ENCODE peak calls at places on chromosomes 5 and 9, in four cellular contexts. T, O, V and P are unnamed samples.

GRCh38 chr5:177023247-177023703 is 779 bp downstream of the ZNF346 start:
- DNase-seq in T (peak; percentile 8), V (no peak), O (no peak), P (peak; percentile 20)

GRCh38 chr5:160649304-160649703 is 202.7 kb downstream of the ATP10B start:
- DNase-seq in O (no peak), T (no peak), V (peak; percentile 67), P (no peak)

GRCh38 chr5:139796061-139796806 is 626 bp downstream of the PSD2 start:
- DNase-seq in O (no peak), V (peak; percentile 75), T (no peak), P (no peak)

GRCh38 chr9:9299134-9299533 is 1313.7 kb downstream of the PTPRD start:
- DNase-seq in O (no peak), V (peak; percentile 16), T (no peak), P (no peak)

GRCh38 chr5:113338628-113339027 is 96.2 kb downstream of the TSSK1B start:
- DNase-seq in O (no peak), T (no peak), V (no peak), P (peak; percentile 82)

GRCh38 chr5:72434781-72435437 is 72.3 kb downstream of the ZNF366 start:
- DNase-seq in O (no peak), V (no peak), T (no peak), P (no peak)

GRCh38 chr5:147037517-147038205 is 159.1 kb upstream of the PPP2R2B start:
- DNase-seq in V (no peak), O (peak; percentile 41), T (peak; percentile 81), P (peak; percentile 56)

GRCh38 chr9:118522093-118523028 is 818.2 kb downstream of the TLR4 start:
- DNase-seq in O (peak; percentile 60), V (peak; percentile 84), T (peak; percentile 67), P (peak; percentile 61)

GRCh38 chr9:135275926-135276289 is 188.4 kb downstream of the OLFM1 start:
- DNase-seq in O (no peak), T (no peak), V (no peak), P (no peak)

GRCh38 chr9:133060417-133060841 is 1.4 kb upstream of the CEL start:
- DNase-seq in T (no peak), O (no peak), V (no peak), P (no peak)

GRCh38 chr9:19988281-19988680 is 199.4 kb upstream of the SLC24A2 start:
- DNase-seq in O (no peak), T (no peak), V (peak; percentile 81), P (no peak)

GRCh38 chr9:71121275-71122168 is at the start of gene TRPM3:
- DNase-seq in V (peak; percentile 91), O (no peak), T (no peak), P (no peak)

GRCh38 chr9:82252116-82252515 is 263.5 kb downstream of the SPATA31D1 start:
- DNase-seq in T (no peak), V (no peak), O (no peak), P (peak; percentile 55)

GRCh38 chr5:38670878-38671277 is 114.4 kb upstream of the LIFR start:
- DNase-seq in O (no peak), T (peak; percentile 61), V (no peak), P (peak; percentile 38)

DNA sequence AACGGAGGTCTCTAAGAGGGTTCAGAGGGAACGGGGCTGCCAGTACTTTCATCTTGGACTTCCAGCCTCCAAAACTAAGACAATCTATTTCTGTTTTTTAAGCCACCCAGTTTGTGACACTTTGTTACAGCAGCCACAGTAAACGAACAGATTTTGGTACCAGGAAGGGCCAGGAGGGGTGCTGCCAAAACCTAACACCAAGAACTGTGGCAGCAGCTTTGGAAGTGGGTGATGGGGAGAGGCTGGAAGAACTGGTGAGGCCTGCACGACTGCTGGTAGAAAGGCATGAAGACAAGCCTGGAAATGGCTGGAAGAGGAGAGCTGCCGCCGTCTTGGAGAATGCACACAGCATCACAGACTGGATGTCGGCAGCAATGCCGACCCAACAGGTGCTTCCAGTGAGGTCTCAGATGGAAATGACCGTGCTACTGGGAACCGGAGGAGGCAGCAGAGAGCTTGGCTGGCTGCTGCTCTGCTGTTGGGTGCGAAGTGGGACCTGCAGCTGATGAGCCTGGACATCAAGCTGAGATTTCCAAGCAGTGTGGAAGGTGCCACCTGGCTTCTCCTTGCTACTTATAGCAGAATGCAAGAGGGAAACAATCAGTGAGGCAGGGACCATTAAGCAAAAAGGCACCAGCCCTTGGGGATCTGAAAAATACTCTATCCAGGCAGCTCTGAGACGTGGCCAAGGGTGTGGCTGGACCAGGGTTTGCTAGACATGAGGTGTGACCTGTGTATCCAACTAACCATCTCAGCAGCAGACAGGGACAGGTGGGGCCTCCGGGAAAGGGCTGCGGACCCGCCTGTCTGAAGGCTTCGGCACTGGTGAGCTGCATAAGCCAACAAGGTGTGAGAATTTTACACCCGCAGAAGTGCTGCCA is 4.7 kb upstream of the TMEM210 start:
- DNase-seq in O (no peak), V (peak; percentile 57), T (peak; percentile 18), P (peak; percentile 16)
- TF ChIP-seq CTCF in O (peak; percentile 66), V (peak; percentile 43), T (peak; percentile 75), P (peak; percentile 65)

DNA sequence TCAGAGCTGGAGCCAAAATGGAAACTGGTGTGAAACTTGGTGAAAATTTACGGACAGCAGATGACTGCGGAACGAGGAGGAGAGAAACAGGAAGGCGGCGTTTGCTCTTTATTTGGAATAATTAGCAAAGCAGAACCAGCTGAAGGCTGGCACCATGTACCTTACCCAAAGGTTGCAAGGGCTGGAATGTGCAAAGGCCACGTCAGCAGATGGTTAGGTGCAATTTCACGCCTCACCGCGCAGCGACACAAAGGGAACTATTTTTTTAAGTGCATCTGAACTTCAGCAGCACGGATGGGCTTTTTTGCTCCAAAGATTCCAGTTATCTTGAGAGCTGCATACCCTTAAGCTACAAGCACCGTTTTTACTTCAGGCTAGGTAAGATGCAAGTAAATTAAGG is 127.3 kb downstream of the COL23A1 start:
- DNase-seq in O (no peak), V (no peak), T (no peak), P (no peak)
- H3K4me3 ChIP-seq in O (no peak overlapping the region), V (no peak overlapping the region), T (no peak overlapping the region), P (no peak overlapping the region)

GRCh38 chr5:159619826-159620225 is 289.5 kb upstream of the IL12B start:
- DNase-seq in V (no peak), O (no peak), T (no peak), P (no peak)

GRCh38 chr5:159610966-159611579 is 280.8 kb upstream of the IL12B start:
- DNase-seq in V (no peak), T (no peak), O (no peak), P (no peak)

GRCh38 chr5:159620853-159621540 is 290.7 kb upstream of the IL12B start:
- DNase-seq in O (no peak), V (no peak), T (no peak), P (no peak)

GRCh38 chr5:159616967-159617366 is 286.7 kb upstream of the IL12B start:
- DNase-seq in O (peak; percentile 31), V (no peak), T (peak; percentile 54), P (peak; percentile 59)
- TF ChIP-seq CTCF in O (no peak), V (no peak), T (no peak), P (no peak)

GRCh38 chr9:128923493-128923883 is 2.7 kb downstream of the PHYHD1 start:
- DNase-seq in O (no peak), T (no peak), V (no peak), P (no peak)

GRCh38 chr9:128921881-128922763 is 1.3 kb downstream of the PHYHD1 start:
- DNase-seq in O (no peak), T (peak; percentile 34), V (peak; percentile 86), P (peak; percentile 53)

GRCh38 chr9:128919409-128919808 is 1.4 kb upstream of the PHYHD1 start:
- DNase-seq in T (no peak), V (no peak), O (no peak), P (no peak)

GRCh38 chr9:128918921-128919320 is 1.9 kb upstream of the PHYHD1 start:
- DNase-seq in V (no peak), O (no peak), T (no peak), P (no peak)

DNA sequence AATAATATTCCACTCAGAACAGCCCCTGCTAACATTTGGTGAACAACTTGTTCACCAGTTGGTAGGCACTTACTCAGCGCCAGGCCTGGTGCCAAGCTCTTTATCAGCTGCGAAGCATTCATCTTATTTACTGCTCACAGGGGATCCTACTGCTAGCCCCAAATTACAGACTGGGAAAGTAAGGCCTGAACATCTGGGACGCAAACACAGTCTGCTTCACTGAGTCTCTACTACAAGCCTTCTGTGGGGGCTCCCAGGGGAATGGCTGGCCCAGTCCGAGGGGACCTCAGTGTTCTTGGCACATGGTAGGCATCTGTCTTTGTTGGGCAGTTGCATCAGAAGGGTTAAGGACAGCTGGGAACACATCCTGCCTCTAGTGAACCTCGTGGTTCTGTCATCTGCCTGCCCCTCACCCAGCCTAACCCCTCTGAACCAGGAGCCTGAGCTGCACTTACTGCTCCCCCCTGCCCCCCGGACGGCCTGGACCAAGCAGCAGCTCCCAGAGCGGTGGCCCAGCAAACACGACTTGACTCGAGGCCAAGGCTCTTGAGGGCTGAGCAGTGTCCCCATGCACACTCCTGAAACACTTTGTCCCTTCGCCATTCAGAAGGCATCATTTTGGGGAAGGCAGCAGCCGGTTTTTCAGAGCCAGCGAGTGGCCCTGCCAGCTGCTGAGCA is at the start of gene PHYHD1:
- DNase-seq in V (no peak), O (no peak), T (peak; percentile 53), P (peak; percentile 77)
- H3K4me3 ChIP-seq in V (peak within 1 kb of the TSS; percentile 62), O (no peak within 1 kb of the TSS), T (no peak within 1 kb of the TSS), P (peak within 1 kb of the TSS; percentile 5)

GRCh38 chr5:87267574-87268125 is at the start of gene RASA1:
- DNase-seq in T (peak; percentile 95), O (peak; percentile 77), V (peak; percentile 97), P (peak; percentile 87)
- TF ChIP-seq CTCF in T (no peak), O (no peak), V (no peak), P (no peak)

GRCh38 chr9:89606049-89606481 is 1.3 kb downstream of the GADD45G start:
- DNase-seq in V (peak; percentile 65), O (no peak), T (peak; percentile 77), P (peak; percentile 57)
- H3K4me3 ChIP-seq in V (peak overlapping the region; percentile 48), O (peak overlapping the region; percentile 47), T (peak overlapping the region; percentile 46), P (peak overlapping the region; percentile 13)